ENCODE peak calls at places on chromosomes 3 and 15, in seven cellular contexts. T, C, G, M, S, K and X are unnamed samples.
A peak's percentile ranks its signal among the peaks of the same experiment; 100 is the strongest.

GRCh38 chr3:64687781-64688515 is at the start of gene ADAMTS9:
- DNase-seq in T (peak; percentile 15), C (peak; percentile 92), G (peak; percentile 60), M (no peak), S (peak; percentile 71), K (peak; percentile 56), X (no peak)

GRCh38 chr3:115627180-115628074 is 4.1 kb downstream of the GAP43 start:
- DNase-seq in T (no peak), C (peak; percentile 53), G (no peak), M (no peak), S (no peak), K (no peak), X (no peak)

GRCh38 chr3:71454513-71455423 is 128.8 kb downstream of the FOXP1 start:
- DNase-seq in T (no peak), C (no peak), G (no peak), M (peak; percentile 77), S (no peak), K (no peak), X (no peak)

GRCh38 chr15:72375501-72375845 is 341 bp downstream of the HEXA start:
- DNase-seq in T (peak; percentile 14), C (no peak), G (no peak), M (no peak), S (no peak), K (no peak), X (no peak)

GRCh38 chr3:8607285-8608040 is 37.1 kb downstream of the SSUH2 start:
- DNase-seq in T (peak; percentile 25), C (peak; percentile 77), G (peak; percentile 78), M (no peak), S (peak; percentile 66), K (peak; percentile 68), X (peak; percentile 74)

GRCh38 chr3:52851348-52851747 is 16.5 kb upstream of the MUSTN1 start:
- DNase-seq in T (peak; percentile 52), C (peak; percentile 77), G (peak; percentile 49), M (peak; percentile 60), S (peak; percentile 12), K (no peak), X (peak; percentile 51)

GRCh38 chr15:78047631-78048409 is 29.7 kb downstream of the TBC1D2B start:
- DNase-seq in T (no peak), C (no peak), G (peak; percentile 77), M (no peak), S (no peak), K (peak; percentile 80), X (no peak)

GRCh38 chr3:141441381-141442365 is 45.2 kb upstream of the RASA2 start:
- DNase-seq in T (peak; percentile 73), C (peak; percentile 70), G (peak; percentile 90), M (peak; percentile 76), S (peak; percentile 50), K (peak; percentile 82), X (peak; percentile 77)

GRCh38 chr3:45207471-45207870 is 18.6 kb downstream of the TMEM158 start:
- DNase-seq in T (no peak), C (no peak), G (no peak), M (no peak), S (peak; percentile 58), K (no peak), X (no peak)

GRCh38 chr3:56365905-56366640 is 102.2 kb downstream of the ERC2 start:
- DNase-seq in T (no peak), C (no peak), G (no peak), M (no peak), S (no peak), K (no peak), X (no peak)

GRCh38 chr15:84878504-84878903 is 6.0 kb upstream of the SLC28A1 start:
- DNase-seq in T (peak; percentile 62), C (peak; percentile 81), G (peak; percentile 44), M (peak; percentile 68), S (peak; percentile 58), K (peak; percentile 23), X (peak; percentile 56)

GRCh38 chr15:25674948-25675347 is 188.2 kb downstream of the ATP10A start:
- DNase-seq in T (no peak), C (no peak), G (no peak), M (no peak), S (no peak), K (no peak), X (no peak)

GRCh38 chr3:101229681-101230080 is 90.7 kb downstream of the IMPG2 start:
- DNase-seq in T (no peak), C (no peak), G (no peak), M (no peak), S (no peak), K (no peak), X (peak; percentile 50)

GRCh38 chr3:169886671-169887070 is 16.9 kb upstream of the LRRC31 start:
- DNase-seq in T (no peak), C (no peak), G (peak; percentile 35), M (no peak), S (no peak), K (peak; percentile 46), X (no peak)

GRCh38 chr3:42025388-42026138 is 63.7 kb upstream of the ULK4 start:
- DNase-seq in T (peak; percentile 54), C (peak; percentile 95), G (peak; percentile 99), M (peak; percentile 55), S (peak; percentile 81), K (peak; percentile 96), X (peak; percentile 58)

GRCh38 chr15:79195239-79195638 is 87.3 kb upstream of the ANKRD34C start:
- DNase-seq in T (no peak), C (no peak), G (no peak), M (no peak), S (no peak), K (no peak), X (no peak)

GRCh38 chr3:139088462-139089324 is 44.0 kb upstream of the PRR23C start:
- DNase-seq in T (no peak), C (no peak), G (no peak), M (no peak), S (no peak), K (no peak), X (no peak)

GRCh38 chr3:197088370-197088769 is 58.8 kb upstream of the MELTF start:
- DNase-seq in T (no peak), C (no peak), G (no peak), M (peak; percentile 4), S (no peak), K (no peak), X (no peak)

DNA sequence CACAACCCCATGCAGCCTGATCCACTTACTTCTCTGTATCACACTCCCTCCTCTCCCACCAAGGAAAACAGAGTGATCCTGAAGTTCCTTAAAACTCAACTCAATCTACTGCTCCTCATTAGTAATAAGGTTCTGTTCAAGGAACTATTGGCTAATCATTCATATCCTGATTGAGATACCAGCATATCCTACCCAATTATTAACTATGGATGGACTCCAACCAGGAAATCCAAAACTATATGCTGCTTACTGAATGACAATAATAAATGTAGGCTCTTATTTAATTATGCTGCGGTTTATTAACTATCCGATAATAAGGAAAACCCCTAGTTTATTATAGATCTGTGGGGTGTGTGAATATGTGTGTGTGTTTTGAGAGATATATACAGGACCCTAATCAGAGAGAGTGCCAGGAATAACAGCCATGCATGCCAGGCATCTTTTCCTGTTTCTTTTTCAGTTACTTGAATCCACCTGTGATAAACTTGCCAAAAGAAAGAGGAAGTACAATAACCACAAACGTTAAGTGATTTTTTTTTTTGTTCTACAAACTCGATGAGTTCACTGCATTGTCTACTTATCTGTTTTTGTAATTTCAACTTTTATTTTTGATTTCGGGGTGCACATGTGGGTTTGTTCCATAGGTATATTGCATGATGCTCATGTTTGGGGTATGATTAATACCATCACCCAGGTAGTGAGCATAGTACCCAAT is 1031.7 kb upstream of the CFAP20DC start:
- DNase-seq in T (no peak), C (no peak), G (no peak), M (peak; percentile 78), S (no peak), K (no peak), X (no peak)
- H3K27ac ChIP-seq in T (no peak overlapping the region), C (no peak overlapping the region), G (no peak overlapping the region), M (peak overlapping the region; percentile 96), S (no peak overlapping the region), K (no peak overlapping the region), X (no peak overlapping the region)

DNA sequence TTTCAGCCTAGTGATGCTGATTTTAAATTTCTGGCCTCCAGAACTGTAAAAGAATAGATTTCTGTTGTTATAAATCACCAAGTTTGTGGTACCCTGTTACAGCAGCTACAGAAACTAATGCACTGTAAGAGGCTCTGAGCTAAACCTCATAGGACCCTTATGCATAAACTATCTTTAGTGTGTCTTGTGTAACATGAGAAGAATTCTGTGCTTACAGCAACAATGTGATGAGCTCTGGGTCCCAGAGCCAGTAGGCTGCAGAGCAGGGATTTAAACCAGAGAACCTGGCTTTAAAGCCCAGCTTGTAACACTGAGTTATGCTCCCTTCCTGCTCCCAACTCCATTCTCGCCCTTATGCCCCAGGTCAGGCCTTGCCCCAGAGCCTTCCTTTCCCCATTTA is 113.1 kb downstream of the THSD4 start:
- DNase-seq in T (no peak), C (peak; percentile 19), G (peak; percentile 70), M (no peak), S (no peak), K (no peak), X (no peak)
- H3K4me2 ChIP-seq in T (no peak overlapping the region), C (no peak overlapping the region), G (no peak overlapping the region), M (no peak overlapping the region), S (no peak overlapping the region), K (no peak overlapping the region), X (no peak overlapping the region)

DNA sequence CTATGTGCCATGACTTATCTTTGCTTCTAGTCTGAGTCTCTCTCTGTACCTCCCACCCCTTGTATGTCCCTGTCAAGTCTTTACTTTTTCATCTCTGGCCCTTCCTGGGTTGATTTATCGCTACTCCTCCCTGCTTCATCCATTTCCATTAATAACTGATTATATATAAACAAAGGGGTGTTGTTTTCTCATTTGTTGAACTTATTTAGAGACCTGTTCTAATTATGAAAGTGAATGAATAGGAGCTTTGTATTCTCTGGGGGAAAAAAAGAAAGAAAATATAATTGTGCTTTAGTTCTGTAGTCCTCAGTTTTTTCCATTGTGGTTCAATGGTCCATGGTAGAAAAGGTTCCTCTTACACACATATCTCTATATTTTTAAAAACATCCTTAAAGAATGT is 328.9 kb upstream of the PPP2R3A start:
- DNase-seq in T (no peak), C (no peak), G (no peak), M (no peak), S (no peak), K (no peak), X (no peak)
- TF ChIP-seq CTCF in T (no peak), C (no peak), G (no peak), M (no peak), S (no peak), K (no peak), X (no peak)

GRCh38 chr3:98768961-98769360 is 5.8 kb downstream of the ST3GAL6 start:
- DNase-seq in T (no peak), C (no peak), G (no peak), M (no peak), S (no peak), K (no peak), X (no peak)

GRCh38 chr3:98770261-98771039 is 7.3 kb downstream of the ST3GAL6 start:
- DNase-seq in T (no peak), C (no peak), G (no peak), M (no peak), S (peak; percentile 88), K (no peak), X (no peak)

GRCh38 chr3:98772022-98772421 is 8.9 kb downstream of the ST3GAL6 start:
- DNase-seq in T (no peak), C (no peak), G (no peak), M (no peak), S (no peak), K (no peak), X (no peak)

GRCh38 chr3:98766924-98767323 is 3.8 kb downstream of the ST3GAL6 start:
- DNase-seq in T (no peak), C (no peak), G (no peak), M (no peak), S (no peak), K (no peak), X (no peak)

GRCh38 chr3:98769436-98769835 is 6.3 kb downstream of the ST3GAL6 start:
- DNase-seq in T (no peak), C (no peak), G (no peak), M (no peak), S (no peak), K (no peak), X (no peak)
- H3K27ac ChIP-seq in T (no peak overlapping the region), C (no peak overlapping the region), G (no peak overlapping the region), M (no peak overlapping the region), S (no peak overlapping the region), K (no peak overlapping the region), X (no peak overlapping the region)